ENCODE peak calls at places on chromosome 17, in four cellular contexts. One of them, this sample, is unnamed.

GRCh38 chr17:48628641-48629410 is 2.7 kb upstream of the HOXB9 start:
- DNase-seq in K562: no peak
- DNase-seq in H1: no peak
- DNase-seq in SK-N-SH: no peak
- DNase-seq in this sample: no peak

GRCh38 chr17:38550661-38551060 is 55.1 kb downstream of the SRCIN1 start:
- DNase-seq in SK-N-SH: no peak
- DNase-seq in H1: no peak
- DNase-seq in K562: no peak
- DNase-seq in this sample: no peak

GRCh38 chr17:80287038-80287437 is 26.4 kb downstream of the RNF213 start:
- DNase-seq in K562: no peak
- DNase-seq in SK-N-SH: no peak
- DNase-seq in H1: no peak
- DNase-seq in this sample: no peak

GRCh38 chr17:3695723-3696411 is at the start of gene P2RX5:
- DNase-seq in SK-N-SH: peak
- DNase-seq in H1: peak
- DNase-seq in K562: peak
- DNase-seq in this sample: peak

GRCh38 chr17:77215281-77215680 is 74.5 kb downstream of the SEC14L1 start:
- DNase-seq in K562: no peak
- DNase-seq in SK-N-SH: no peak
- DNase-seq in H1: no peak
- DNase-seq in this sample: no peak

GRCh38 chr17:18033442-18034099 is 5.4 kb downstream of the ATPAF2 start:
- DNase-seq in H1: no peak
- DNase-seq in SK-N-SH: peak
- DNase-seq in K562: peak
- DNase-seq in this sample: no peak

GRCh38 chr17:50507871-50508572 is at the start of gene MYCBPAP:
- DNase-seq in SK-N-SH: peak
- DNase-seq in H1: peak
- DNase-seq in K562: no peak
- DNase-seq in this sample: peak

GRCh38 chr17:73773702-73774101 is 129.5 kb upstream of the SDK2 start:
- DNase-seq in H1: no peak
- DNase-seq in SK-N-SH: no peak
- DNase-seq in K562: no peak
- DNase-seq in this sample: no peak

GRCh38 chr17:36593651-36594316 is 2.1 kb downstream of the DHRS11 start:
- DNase-seq in K562: no peak
- DNase-seq in H1: no peak
- DNase-seq in SK-N-SH: no peak
- DNase-seq in this sample: no peak

GRCh38 chr17:81898029-81898866 is 3.8 kb upstream of the NPB start:
- DNase-seq in H1: no peak
- DNase-seq in K562: no peak
- DNase-seq in SK-N-SH: no peak
- DNase-seq in this sample: no peak

GRCh38 chr17:17613708-17614114 is 22.2 kb upstream of the PEMT start:
- DNase-seq in H1: peak
- DNase-seq in SK-N-SH: peak
- DNase-seq in K562: peak
- DNase-seq in this sample: peak

GRCh38 chr17:39001703-39002637 is 34.8 kb upstream of the FBXO47 start:
- DNase-seq in SK-N-SH: no peak
- DNase-seq in K562: peak
- DNase-seq in H1: no peak
- DNase-seq in this sample: peak

GRCh38 chr17:78991906-78992532 is 12.3 kb upstream of the LGALS3BP start:
- DNase-seq in K562: no peak
- DNase-seq in H1: no peak
- DNase-seq in SK-N-SH: peak
- DNase-seq in this sample: no peak
- TF ChIP-seq TEAD4 in K562: no peak
- TF ChIP-seq TEAD4 in H1: no peak
- TF ChIP-seq TEAD4 in SK-N-SH: no peak
- TF ChIP-seq TEAD4 in this sample: no peak

GRCh38 chr17:16585796-16586195 is 16.8 kb upstream of the ZNF287 start:
- DNase-seq in H1: no peak
- DNase-seq in K562: no peak
- DNase-seq in SK-N-SH: no peak
- DNase-seq in this sample: no peak
- TF ChIP-seq TEAD4 in H1: no peak
- TF ChIP-seq TEAD4 in K562: no peak
- TF ChIP-seq TEAD4 in SK-N-SH: no peak
- TF ChIP-seq TEAD4 in this sample: no peak

GRCh38 chr17:27674335-27674734 is 43.3 kb downstream of the LGALS9 start:
- DNase-seq in H1: peak
- DNase-seq in K562: no peak
- DNase-seq in SK-N-SH: no peak
- DNase-seq in this sample: no peak

GRCh38 chr17:27671591-27671910 is 40.6 kb downstream of the LGALS9 start:
- DNase-seq in H1: no peak
- DNase-seq in SK-N-SH: no peak
- DNase-seq in K562: no peak
- DNase-seq in this sample: no peak

GRCh38 chr17:27677191-27677590 is 46.2 kb downstream of the LGALS9 start:
- DNase-seq in H1: no peak
- DNase-seq in SK-N-SH: no peak
- DNase-seq in K562: no peak
- DNase-seq in this sample: no peak
- TF ChIP-seq TEAD4 in H1: no peak
- TF ChIP-seq TEAD4 in SK-N-SH: no peak
- TF ChIP-seq TEAD4 in K562: no peak
- TF ChIP-seq TEAD4 in this sample: no peak

GRCh38 chr17:7022791-7023571 is at the start of gene BCL6B:
- DNase-seq in SK-N-SH: no peak
- DNase-seq in K562: no peak
- DNase-seq in H1: peak
- DNase-seq in this sample: peak
- TF ChIP-seq TEAD4 in SK-N-SH: no peak
- TF ChIP-seq TEAD4 in K562: no peak
- TF ChIP-seq TEAD4 in H1: no peak
- TF ChIP-seq TEAD4 in this sample: no peak

GRCh38 chr17:15943971-15944719 is 785 bp upstream of the ADORA2B start:
- DNase-seq in H1: peak
- DNase-seq in K562: no peak
- DNase-seq in SK-N-SH: no peak
- DNase-seq in this sample: no peak

GRCh38 chr17:15947331-15947730 is 2.4 kb downstream of the ADORA2B start:
- DNase-seq in H1: no peak
- DNase-seq in K562: no peak
- DNase-seq in SK-N-SH: no peak
- DNase-seq in this sample: no peak

GRCh38 chr17:15944720-15945492 is at the start of gene ADORA2B:
- DNase-seq in K562: peak
- DNase-seq in SK-N-SH: peak
- DNase-seq in H1: peak
- DNase-seq in this sample: peak

GRCh38 chr17:15946611-15947120 is 1.7 kb downstream of the ADORA2B start:
- DNase-seq in K562: no peak
- DNase-seq in SK-N-SH: no peak
- DNase-seq in H1: no peak
- DNase-seq in this sample: no peak

DNA sequence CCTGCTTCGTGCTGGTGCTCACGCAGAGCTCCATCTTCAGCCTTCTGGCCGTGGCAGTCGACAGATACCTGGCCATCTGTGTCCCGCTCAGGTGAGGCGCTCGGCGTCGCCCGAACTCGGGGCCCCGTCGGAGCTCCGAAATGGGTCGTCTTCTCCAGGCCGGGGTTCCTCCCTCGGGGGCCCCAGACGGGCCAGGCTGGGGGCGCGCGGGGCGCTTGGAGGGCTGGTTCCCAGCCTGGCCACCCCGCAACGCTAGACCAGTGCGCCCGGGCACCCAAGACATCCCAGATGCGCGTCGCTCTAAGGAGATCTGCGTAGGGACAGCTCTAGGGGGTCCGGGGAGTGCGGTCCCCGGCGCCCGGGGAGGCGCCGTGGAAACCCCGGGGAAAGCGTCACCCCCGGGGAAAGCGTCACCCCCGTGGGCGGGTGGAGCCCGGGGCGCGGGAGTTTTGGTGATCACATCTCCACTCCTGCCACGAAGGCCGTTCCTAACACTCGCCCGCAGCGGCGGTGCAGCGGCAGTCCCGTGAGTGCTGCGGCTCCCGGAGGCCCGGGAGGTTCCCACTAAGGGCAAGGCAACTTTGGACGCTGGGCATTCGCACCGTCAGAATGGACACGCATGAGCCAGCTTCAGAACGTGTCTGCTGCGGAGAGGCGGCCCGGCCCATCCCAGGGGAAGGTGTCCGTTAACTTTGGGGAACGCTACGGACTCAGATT is 721 bp downstream of the ADORA2B start:
- DNase-seq in H1: peak
- DNase-seq in K562: peak
- DNase-seq in SK-N-SH: peak
- DNase-seq in this sample: peak
- TF ChIP-seq TEAD4 in H1: no peak
- TF ChIP-seq TEAD4 in K562: no peak
- TF ChIP-seq TEAD4 in SK-N-SH: no peak
- TF ChIP-seq TEAD4 in this sample: no peak

GRCh38 chr17:45091778-45092425 is 30.8 kb downstream of the NMT1 start:
- DNase-seq in K562: no peak
- DNase-seq in SK-N-SH: no peak
- DNase-seq in H1: no peak
- DNase-seq in this sample: no peak

GRCh38 chr17:45096141-45096540 is 35.0 kb downstream of the NMT1 start:
- DNase-seq in SK-N-SH: no peak
- DNase-seq in K562: no peak
- DNase-seq in H1: no peak
- DNase-seq in this sample: no peak

GRCh38 chr17:45090711-45091110 is 29.6 kb downstream of the NMT1 start:
- DNase-seq in H1: no peak
- DNase-seq in SK-N-SH: no peak
- DNase-seq in K562: no peak
- DNase-seq in this sample: no peak

GRCh38 chr17:45093444-45094110 is 32.5 kb downstream of the NMT1 start:
- DNase-seq in SK-N-SH: no peak
- DNase-seq in K562: no peak
- DNase-seq in H1: no peak
- DNase-seq in this sample: no peak

DNA sequence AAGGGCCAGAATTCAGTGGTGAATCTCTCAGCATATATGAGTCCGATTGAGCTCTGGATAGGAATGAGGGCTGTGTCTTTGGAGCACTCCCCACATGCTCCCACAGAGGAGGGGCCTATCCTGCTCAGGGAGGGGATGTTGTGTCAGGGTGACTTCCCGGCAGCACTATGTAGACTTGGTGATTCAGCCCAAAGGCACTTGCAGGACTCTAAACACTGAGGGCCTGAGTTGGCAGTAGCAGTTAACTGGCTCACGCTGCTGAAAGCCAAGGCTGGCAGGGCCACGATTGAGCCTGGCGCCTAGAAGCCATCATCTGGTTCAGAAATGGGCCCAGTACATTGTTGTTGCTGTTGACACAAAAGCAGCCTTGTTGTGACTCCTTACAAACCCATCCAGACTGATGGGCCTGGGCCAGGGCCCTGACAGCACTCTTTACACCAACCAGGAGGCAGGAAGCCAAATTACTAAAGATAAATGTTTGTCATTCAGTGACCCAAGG is 31.9 kb downstream of the NMT1 start:
- DNase-seq in SK-N-SH: no peak
- DNase-seq in H1: no peak
- DNase-seq in K562: no peak
- DNase-seq in this sample: no peak
- TF ChIP-seq TEAD4 in SK-N-SH: no peak
- TF ChIP-seq TEAD4 in H1: no peak
- TF ChIP-seq TEAD4 in K562: no peak
- TF ChIP-seq TEAD4 in this sample: no peak

GRCh38 chr17:12085076-12085949 is 64.6 kb downstream of the MAP2K4 start:
- DNase-seq in K562: no peak
- DNase-seq in H1: no peak
- DNase-seq in SK-N-SH: no peak
- DNase-seq in this sample: no peak

GRCh38 chr17:12095522-12095921 is 74.8 kb downstream of the MAP2K4 start:
- DNase-seq in K562: no peak
- DNase-seq in SK-N-SH: no peak
- DNase-seq in H1: no peak
- DNase-seq in this sample: no peak

GRCh38 chr17:12088035-12088434 is 67.4 kb downstream of the MAP2K4 start:
- DNase-seq in K562: no peak
- DNase-seq in H1: no peak
- DNase-seq in SK-N-SH: no peak
- DNase-seq in this sample: no peak

GRCh38 chr17:12094336-12094735 is 73.7 kb downstream of the MAP2K4 start:
- DNase-seq in SK-N-SH: no peak
- DNase-seq in H1: no peak
- DNase-seq in K562: no peak
- DNase-seq in this sample: no peak

GRCh38 chr17:12089809-12090384 is 69.2 kb downstream of the MAP2K4 start:
- DNase-seq in SK-N-SH: no peak
- DNase-seq in K562: peak
- DNase-seq in H1: no peak
- DNase-seq in this sample: no peak
- TF ChIP-seq TEAD4 in SK-N-SH: no peak
- TF ChIP-seq TEAD4 in K562: no peak
- TF ChIP-seq TEAD4 in H1: no peak
- TF ChIP-seq TEAD4 in this sample: no peak

GRCh38 chr17:59149841-59150511 is 5.0 kb downstream of the SKA2 start:
- DNase-seq in K562: no peak
- DNase-seq in SK-N-SH: no peak
- DNase-seq in H1: no peak
- DNase-seq in this sample: no peak
- TF ChIP-seq TEAD4 in K562: no peak
- TF ChIP-seq TEAD4 in SK-N-SH: no peak
- TF ChIP-seq TEAD4 in H1: no peak
- TF ChIP-seq TEAD4 in this sample: no peak

GRCh38 chr17:44216173-44216572 is 3.3 kb downstream of the UBTF start:
- DNase-seq in H1: no peak
- DNase-seq in SK-N-SH: no peak
- DNase-seq in K562: no peak
- DNase-seq in this sample: no peak

GRCh38 chr17:44216674-44217073 is 2.8 kb downstream of the UBTF start:
- DNase-seq in SK-N-SH: no peak
- DNase-seq in H1: no peak
- DNase-seq in K562: no peak
- DNase-seq in this sample: no peak

GRCh38 chr17:44214230-44214494 is 5.3 kb downstream of the UBTF start:
- DNase-seq in H1: no peak
- DNase-seq in SK-N-SH: no peak
- DNase-seq in K562: no peak
- DNase-seq in this sample: no peak

GRCh38 chr17:44213403-44214229 is 5.9 kb downstream of the UBTF start:
- DNase-seq in K562: no peak
- DNase-seq in SK-N-SH: no peak
- DNase-seq in H1: no peak
- DNase-seq in this sample: no peak

DNA sequence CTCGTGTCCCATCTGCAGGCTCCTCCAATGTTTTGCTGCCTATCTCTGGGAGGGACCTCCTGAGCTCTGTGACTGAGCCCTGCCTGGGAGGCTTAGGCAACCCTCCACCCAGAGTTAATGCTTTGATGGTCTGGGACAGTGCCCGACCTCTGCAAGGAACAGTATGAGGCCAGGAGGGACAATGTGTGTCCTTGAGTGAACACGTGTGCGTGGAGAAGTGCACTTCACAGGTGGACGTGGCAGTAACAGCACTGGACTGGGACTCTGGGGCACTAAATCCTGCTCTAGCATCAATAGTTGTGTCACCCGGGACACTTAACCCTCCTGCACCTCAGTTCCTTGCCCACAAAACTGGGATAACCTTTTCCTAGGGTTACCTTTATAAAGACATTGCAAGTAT is 4.6 kb downstream of the UBTF start:
- DNase-seq in SK-N-SH: no peak
- DNase-seq in K562: no peak
- DNase-seq in H1: no peak
- DNase-seq in this sample: no peak
- TF ChIP-seq TEAD4 in SK-N-SH: no peak
- TF ChIP-seq TEAD4 in K562: no peak
- TF ChIP-seq TEAD4 in H1: no peak
- TF ChIP-seq TEAD4 in this sample: no peak